ENCODE peak calls at places on chromosomes 13 and 19, in four cellular contexts. One of them, this sample, is unnamed.

GRCh38 chr19:42121666-42122069 is 10.6 kb downstream of the POU2F2 start:
- DNase-seq in heart right ventricle: peak
- DNase-seq in left cardiac atrium: peak
- DNase-seq in T follicular helper cell: peak
- DNase-seq in this sample: peak

GRCh38 chr19:7522923-7523667 is 671 bp downstream of the MCOLN1 start:
- DNase-seq in heart right ventricle: no peak
- DNase-seq in T follicular helper cell: no peak
- DNase-seq in left cardiac atrium: no peak
- DNase-seq in this sample: no peak

GRCh38 chr19:35978271-35978670 is 16.7 kb upstream of the SDHAF1 start:
- DNase-seq in left cardiac atrium: no peak
- DNase-seq in T follicular helper cell: no peak
- DNase-seq in heart right ventricle: no peak
- DNase-seq in this sample: no peak

GRCh38 chr13:48161530-48162179 is 66.8 kb upstream of the MED4 start:
- DNase-seq in left cardiac atrium: peak
- DNase-seq in heart right ventricle: peak
- DNase-seq in T follicular helper cell: no peak
- DNase-seq in this sample: peak

GRCh38 chr19:20482721-20483120 is 82.9 kb downstream of the ZNF737 start:
- DNase-seq in left cardiac atrium: no peak
- DNase-seq in heart right ventricle: no peak
- DNase-seq in T follicular helper cell: peak
- DNase-seq in this sample: no peak

GRCh38 chr19:43526884-43527859 is at the start of gene ETHE1:
- DNase-seq in T follicular helper cell: peak
- DNase-seq in left cardiac atrium: peak
- DNase-seq in heart right ventricle: peak
- DNase-seq in this sample: no peak

GRCh38 chr19:47619763-47620162 is 10.8 kb downstream of the BICRA start:
- DNase-seq in T follicular helper cell: no peak
- DNase-seq in left cardiac atrium: no peak
- DNase-seq in heart right ventricle: no peak
- DNase-seq in this sample: no peak

GRCh38 chr19:38412961-38413360 is 10.1 kb downstream of the FAM98C start:
- DNase-seq in T follicular helper cell: no peak
- DNase-seq in left cardiac atrium: no peak
- DNase-seq in heart right ventricle: no peak
- DNase-seq in this sample: no peak

GRCh38 chr19:41064974-41065569 is 23.2 kb upstream of the CYP2A13 start:
- DNase-seq in left cardiac atrium: no peak
- DNase-seq in T follicular helper cell: no peak
- DNase-seq in heart right ventricle: no peak
- DNase-seq in this sample: no peak

GRCh38 chr19:12112238-12112637 is 27.9 kb downstream of the ZNF20 start:
- DNase-seq in left cardiac atrium: no peak
- DNase-seq in T follicular helper cell: no peak
- DNase-seq in heart right ventricle: no peak
- DNase-seq in this sample: no peak

GRCh38 chr19:54521022-54521859 is 18.6 kb downstream of the LAIR2 start:
- DNase-seq in heart right ventricle: no peak
- DNase-seq in T follicular helper cell: no peak
- DNase-seq in left cardiac atrium: no peak
- DNase-seq in this sample: peak

GRCh38 chr13:112260108-112261055 is 115.8 kb upstream of the SPACA7 start:
- DNase-seq in T follicular helper cell: no peak
- DNase-seq in heart right ventricle: no peak
- DNase-seq in left cardiac atrium: no peak
- DNase-seq in this sample: no peak

GRCh38 chr19:45254044-45254531 is 3.0 kb downstream of the MARK4 start:
- DNase-seq in T follicular helper cell: no peak
- DNase-seq in heart right ventricle: no peak
- DNase-seq in left cardiac atrium: no peak
- DNase-seq in this sample: no peak

GRCh38 chr19:5967994-5968430 is 9.9 kb downstream of the RANBP3 start:
- DNase-seq in T follicular helper cell: peak
- DNase-seq in left cardiac atrium: no peak
- DNase-seq in heart right ventricle: peak
- DNase-seq in this sample: peak

GRCh38 chr13:93786846-93787245 is 560.2 kb downstream of the GPC6 start:
- DNase-seq in left cardiac atrium: no peak
- DNase-seq in T follicular helper cell: no peak
- DNase-seq in heart right ventricle: no peak
- DNase-seq in this sample: no peak

GRCh38 chr19:10021863-10022262 is 8.6 kb downstream of the RDH8 start:
- DNase-seq in heart right ventricle: no peak
- DNase-seq in left cardiac atrium: no peak
- DNase-seq in T follicular helper cell: no peak
- DNase-seq in this sample: no peak

GRCh38 chr19:18290250-18291018 is 9.0 kb upstream of the JUND start:
- DNase-seq in left cardiac atrium: peak
- DNase-seq in heart right ventricle: no peak
- DNase-seq in T follicular helper cell: peak
- DNase-seq in this sample: no peak

GRCh38 chr13:100983111-100983510 is 308.5 kb upstream of the TMTC4 start:
- DNase-seq in heart right ventricle: no peak
- DNase-seq in left cardiac atrium: no peak
- DNase-seq in T follicular helper cell: no peak
- DNase-seq in this sample: no peak

GRCh38 chr19:14059093-14059480 is 2.8 kb downstream of the PALM3 start:
- DNase-seq in heart right ventricle: no peak
- DNase-seq in left cardiac atrium: no peak
- DNase-seq in T follicular helper cell: no peak
- DNase-seq in this sample: no peak

GRCh38 chr19:903266-903797 is 9.7 kb downstream of the R3HDM4 start:
- DNase-seq in heart right ventricle: no peak
- DNase-seq in left cardiac atrium: no peak
- DNase-seq in T follicular helper cell: no peak
- DNase-seq in this sample: no peak

GRCh38 chr13:33745370-33746324 is 72.3 kb upstream of the RFC3 start:
- DNase-seq in left cardiac atrium: no peak
- DNase-seq in heart right ventricle: no peak
- DNase-seq in T follicular helper cell: no peak
- DNase-seq in this sample: no peak

GRCh38 chr13:93039131-93039530 is 187.5 kb upstream of the GPC6 start:
- DNase-seq in left cardiac atrium: no peak
- DNase-seq in heart right ventricle: no peak
- DNase-seq in T follicular helper cell: no peak
- DNase-seq in this sample: no peak

GRCh38 chr19:8526345-8527062 is 12.5 kb upstream of the ZNF414 start:
- DNase-seq in left cardiac atrium: peak
- DNase-seq in T follicular helper cell: no peak
- DNase-seq in heart right ventricle: peak
- DNase-seq in this sample: peak

GRCh38 chr13:20704459-20705069 is 1.1 kb downstream of the IL17D start:
- DNase-seq in heart right ventricle: no peak
- DNase-seq in T follicular helper cell: no peak
- DNase-seq in left cardiac atrium: no peak
- DNase-seq in this sample: no peak

GRCh38 chr19:56832352-56832928 is 8.1 kb downstream of the PEG3 start:
- DNase-seq in heart right ventricle: no peak
- DNase-seq in left cardiac atrium: no peak
- DNase-seq in T follicular helper cell: no peak
- DNase-seq in this sample: no peak

GRCh38 chr19:49475995-49476880 is 2.2 kb downstream of the FLT3LG start:
- DNase-seq in heart right ventricle: no peak
- DNase-seq in T follicular helper cell: peak
- DNase-seq in left cardiac atrium: peak
- DNase-seq in this sample: no peak

GRCh38 chr19:11560404-11560988 is 1.5 kb upstream of the ELOF1 start:
- DNase-seq in T follicular helper cell: peak
- DNase-seq in left cardiac atrium: no peak
- DNase-seq in heart right ventricle: peak
- DNase-seq in this sample: peak

GRCh38 chr19:7004313-7004931 is 16.8 kb downstream of the MBD3L2B start:
- DNase-seq in heart right ventricle: no peak
- DNase-seq in T follicular helper cell: no peak
- DNase-seq in left cardiac atrium: no peak
- DNase-seq in this sample: no peak

GRCh38 chr19:47651132-47651531 is 42.2 kb downstream of the BICRA start:
- DNase-seq in T follicular helper cell: no peak
- DNase-seq in heart right ventricle: no peak
- DNase-seq in left cardiac atrium: no peak
- DNase-seq in this sample: no peak

GRCh38 chr19:2166741-2167738 is 3.3 kb downstream of the DOT1L start:
- DNase-seq in left cardiac atrium: peak
- DNase-seq in heart right ventricle: peak
- DNase-seq in T follicular helper cell: no peak
- DNase-seq in this sample: no peak

GRCh38 chr13:75175575-75175974 is 306.4 kb downstream of the TBC1D4 start:
- DNase-seq in T follicular helper cell: no peak
- DNase-seq in heart right ventricle: no peak
- DNase-seq in left cardiac atrium: no peak
- DNase-seq in this sample: no peak

GRCh38 chr19:7930765-7931164 is 4.8 kb upstream of the CTXN1 start:
- DNase-seq in T follicular helper cell: no peak
- DNase-seq in left cardiac atrium: no peak
- DNase-seq in heart right ventricle: no peak
- DNase-seq in this sample: no peak

GRCh38 chr13:28819046-28819747 is 942 bp upstream of the MTUS2 start:
- DNase-seq in heart right ventricle: no peak
- DNase-seq in left cardiac atrium: peak
- DNase-seq in T follicular helper cell: no peak
- DNase-seq in this sample: no peak

GRCh38 chr19:37914908-37915307 is 7.9 kb downstream of the SIPA1L3 start:
- DNase-seq in T follicular helper cell: no peak
- DNase-seq in left cardiac atrium: no peak
- DNase-seq in heart right ventricle: no peak
- DNase-seq in this sample: no peak

GRCh38 chr13:41006951-41007350 is 12.2 kb downstream of the ELF1 start:
- DNase-seq in heart right ventricle: no peak
- DNase-seq in left cardiac atrium: no peak
- DNase-seq in T follicular helper cell: no peak
- DNase-seq in this sample: no peak

GRCh38 chr13:24038846-24039330 is 121.6 kb upstream of the SPATA13 start:
- DNase-seq in left cardiac atrium: no peak
- DNase-seq in T follicular helper cell: no peak
- DNase-seq in heart right ventricle: no peak
- DNase-seq in this sample: no peak

GRCh38 chr19:6516018-6516658 is 14.0 kb upstream of the TUBB4A start:
- DNase-seq in heart right ventricle: peak
- DNase-seq in left cardiac atrium: peak
- DNase-seq in T follicular helper cell: peak
- DNase-seq in this sample: peak

GRCh38 chr13:39397866-39398265 is 205.1 kb downstream of the LHFPL6 start:
- DNase-seq in heart right ventricle: no peak
- DNase-seq in T follicular helper cell: no peak
- DNase-seq in left cardiac atrium: peak
- DNase-seq in this sample: no peak

GRCh38 chr13:97753942-97754670 is 199.4 kb upstream of the IPO5 start:
- DNase-seq in left cardiac atrium: no peak
- DNase-seq in T follicular helper cell: no peak
- DNase-seq in heart right ventricle: no peak
- DNase-seq in this sample: no peak

GRCh38 chr19:29583196-29584006 is 22.7 kb upstream of the POP4 start:
- DNase-seq in T follicular helper cell: no peak
- DNase-seq in left cardiac atrium: no peak
- DNase-seq in heart right ventricle: no peak
- DNase-seq in this sample: no peak

This sample was measured in pulmonary artery endothelial cell.